ENCODE peak calls at places on chromosome 18, in nine cellular contexts. E is stomach, T is RWPE2, A is GM23338, W is AG04450, R is breast epithelium, J is AG10803, X is DND-41, V is fibroblast of lung. P is an unnamed sample.

GRCh38 chr18:76098728-76099514 is 396.1 kb downstream of the ZNF516 start:
- DNase-seq in T (no peak), J (no peak), E (no peak), A (no peak), X (no peak), V (no peak), R (no peak), W (no peak), P (no peak)

GRCh38 chr18:11851156-11852047 is at the start of gene CHMP1B:
- DNase-seq in E (peak; percentile 99), R (peak; percentile 98), T (peak; percentile 95), V (peak; percentile 98), A (peak; percentile 99), W (peak; percentile 94), X (peak; percentile 97), J (peak; percentile 96), P (peak; percentile 89)

GRCh38 chr18:59432796-59433195 is 73.7 kb upstream of the LMAN1 start:
- DNase-seq in A (no peak), V (no peak), W (no peak), T (no peak), J (peak; percentile 74), E (no peak), R (no peak), X (no peak), P (peak; percentile 39)

GRCh38 chr18:21362921-21363320 is 120.9 kb downstream of the GREB1L start:
- DNase-seq in E (no peak), T (no peak), X (no peak), R (no peak), J (peak; percentile 76), A (no peak), W (no peak), V (no peak), P (peak; percentile 46)

GRCh38 chr18:6816154-6816553 is 86.6 kb downstream of the ARHGAP28 start:
- DNase-seq in V (peak; percentile 25), A (no peak), T (no peak), X (no peak), E (no peak), W (no peak), J (no peak), R (no peak), P (no peak)

GRCh38 chr18:13796515-13796914 is 27.4 kb upstream of the MC5R start:
- DNase-seq in J (no peak), R (no peak), V (no peak), W (no peak), T (no peak), E (no peak), X (no peak), A (no peak), P (no peak)

GRCh38 chr18:40932862-40933261 is 1022.2 kb upstream of the PIK3C3 start:
- DNase-seq in J (no peak), W (no peak), T (no peak), A (no peak), X (no peak), R (no peak), E (no peak), V (no peak), P (no peak)

GRCh38 chr18:25896956-25897355 is 193.5 kb downstream of the SS18 start:
- DNase-seq in A (no peak), W (no peak), T (no peak), V (no peak), R (no peak), X (no peak), J (no peak), E (no peak), P (no peak)

GRCh38 chr18:78006006-78006802 is 756.6 kb downstream of the GALR1 start:
- DNase-seq in V (no peak), J (no peak), T (no peak), A (peak; percentile 1), R (no peak), W (no peak), E (no peak), X (no peak), P (no peak)

GRCh38 chr18:79487198-79488165 is 91.8 kb downstream of the NFATC1 start:
- DNase-seq in E (no peak), J (no peak), T (peak; percentile 69), X (no peak), R (peak; percentile 45), A (no peak), W (no peak), V (no peak), P (no peak)

GRCh38 chr18:79486356-79487197 is 90.8 kb downstream of the NFATC1 start:
- DNase-seq in A (no peak), X (no peak), W (no peak), E (no peak), R (no peak), V (no peak), J (no peak), T (peak; percentile 47), P (no peak)

GRCh38 chr18:79484661-79485621 is 89.2 kb downstream of the NFATC1 start:
- DNase-seq in V (peak; percentile 81), W (peak; percentile 74), A (no peak), R (peak; percentile 30), E (no peak), T (peak; percentile 58), X (no peak), J (peak; percentile 99), P (peak; percentile 88)

GRCh38 chr18:79483971-79484491 is 88.3 kb downstream of the NFATC1 start:
- DNase-seq in R (no peak), E (no peak), A (no peak), X (no peak), W (no peak), V (no peak), T (peak; percentile 35), J (no peak), P (no peak)

DNA sequence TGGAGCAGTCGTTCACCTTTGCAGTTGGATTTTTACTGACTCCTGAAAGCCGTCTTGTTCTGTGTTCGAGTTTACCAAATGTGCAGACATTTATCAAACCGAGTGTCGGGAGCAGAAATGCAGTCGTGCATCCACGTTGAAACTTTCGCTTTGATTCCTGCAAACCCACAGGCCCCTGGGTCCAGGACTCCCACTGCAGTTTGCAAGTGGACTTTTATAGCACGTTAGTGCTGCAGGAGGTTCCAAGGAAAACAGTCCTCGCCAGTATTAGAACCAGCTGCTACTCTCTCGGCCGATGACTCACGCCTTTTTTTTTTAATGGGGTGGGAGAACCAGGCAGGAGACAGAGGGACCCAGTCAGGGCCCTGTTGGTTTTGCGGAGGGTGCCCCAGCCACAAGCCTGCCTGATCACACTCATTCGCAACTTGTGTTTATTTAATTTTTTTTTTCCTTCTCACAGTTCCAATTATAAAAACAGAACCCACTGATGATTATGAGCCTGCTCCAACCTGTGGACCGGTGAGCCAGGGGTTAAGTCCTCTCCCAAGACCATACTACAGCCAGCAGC is 90.1 kb downstream of the NFATC1 start:
- DNase-seq in T (peak; percentile 5), X (no peak), J (peak; percentile 93), W (peak; percentile 54), A (no peak), E (no peak), R (no peak), V (peak; percentile 76), P (peak; percentile 82)
- H3K4me3 ChIP-seq in T (no peak overlapping the region), X (no peak overlapping the region), J (peak overlapping the region; percentile 54), W (no peak overlapping the region), A (no peak overlapping the region), E (no peak overlapping the region), R (peak overlapping the region; percentile 9), V (no peak overlapping the region), P (peak overlapping the region; percentile 31)

GRCh38 chr18:50182516-50182915 is 12.4 kb downstream of the MYO5B start:
- DNase-seq in X (no peak), V (no peak), J (no peak), R (no peak), E (no peak), W (no peak), A (no peak), T (no peak), P (no peak)

GRCh38 chr18:50181590-50181989 is 13.4 kb downstream of the MYO5B start:
- DNase-seq in V (no peak), X (no peak), J (no peak), A (no peak), T (no peak), R (no peak), E (no peak), W (no peak), P (no peak)

GRCh38 chr18:50179465-50179864 is 15.5 kb downstream of the MYO5B start:
- DNase-seq in R (no peak), V (no peak), X (no peak), W (no peak), T (no peak), A (no peak), E (no peak), J (no peak), P (no peak)

GRCh38 chr18:50178601-50179000 is 16.3 kb downstream of the MYO5B start:
- DNase-seq in E (no peak), R (no peak), X (no peak), V (no peak), J (no peak), W (no peak), A (no peak), T (no peak), P (no peak)

GRCh38 chr18:50177294-50177992 is 17.5 kb downstream of the MYO5B start:
- DNase-seq in A (peak; percentile 8), E (no peak), T (no peak), R (no peak), J (no peak), V (no peak), X (no peak), W (no peak), P (no peak)
- TF ChIP-seq CTCF in A (no peak), E (no peak), T (no peak), R (no peak), J (no peak), V (no peak), X (no peak), W (no peak), P (no peak)

DNA sequence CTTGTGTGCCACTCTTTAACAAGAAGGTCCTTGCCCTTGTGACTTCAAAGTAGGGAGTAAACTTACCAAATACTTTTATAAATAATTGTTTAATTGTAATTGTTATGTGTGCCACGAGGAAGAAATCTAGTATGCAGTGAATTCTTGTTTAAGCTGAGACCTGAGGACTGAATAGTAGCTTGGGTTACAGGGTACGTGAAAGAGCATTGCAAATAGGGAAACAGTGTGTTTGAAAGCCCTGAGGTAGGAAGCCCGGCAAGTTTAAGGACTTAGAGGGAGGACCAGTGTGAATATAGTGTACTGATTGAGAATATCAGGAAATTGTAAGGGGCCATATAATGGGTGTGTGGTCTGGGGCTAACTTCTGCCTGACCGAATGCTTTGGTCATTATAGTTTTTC is 26.2 kb downstream of the PHLPP1 start:
- DNase-seq in A (no peak), X (no peak), V (no peak), T (no peak), W (no peak), E (no peak), J (no peak), R (no peak), P (no peak)
- H3K4me3 ChIP-seq in A (no peak overlapping the region), X (no peak overlapping the region), V (no peak overlapping the region), T (no peak overlapping the region), W (no peak overlapping the region), E (no peak overlapping the region), J (no peak overlapping the region), R (no peak overlapping the region), P (no peak overlapping the region)

GRCh38 chr18:53862921-53863320 is 361.5 kb downstream of the MBD2 start:
- DNase-seq in E (no peak), X (no peak), T (no peak), W (no peak), A (no peak), V (no peak), J (no peak), R (no peak), P (no peak)

GRCh38 chr18:53861185-53861584 is 363.3 kb downstream of the MBD2 start:
- DNase-seq in V (no peak), X (no peak), E (no peak), J (no peak), W (no peak), R (no peak), A (no peak), T (no peak), P (no peak)

GRCh38 chr18:53864758-53865157 is 359.7 kb downstream of the MBD2 start:
- DNase-seq in R (no peak), W (no peak), T (no peak), V (no peak), X (no peak), A (peak; percentile 27), J (peak; percentile 3), E (no peak), P (no peak)
- TF ChIP-seq CTCF in R (no peak), W (no peak), T (peak; percentile 19), V (no peak), X (no peak), A (peak; percentile 31), J (peak; percentile 35), E (no peak), P (no peak)